ENCODE peak calls at places on chromosomes 12 and 14, in six cellular contexts. E, F, B, Q, K and X are unnamed samples.

GRCh38 chr12:126668538-126668937 is 1598.4 kb upstream of the TMEM132C start:
- DNase-seq in E (no peak), F (no peak), B (no peak), Q (peak; percentile 31), K (no peak), X (no peak)

GRCh38 chr12:107635139-107635538 is 50.5 kb upstream of the PWP1 start:
- DNase-seq in E (peak; percentile 64), F (no peak), B (no peak), Q (no peak), K (peak; percentile 52), X (no peak)

GRCh38 chr12:53675701-53676607 is at the start of gene ATP5MC2:
- DNase-seq in E (peak; percentile 98), F (peak; percentile 98), B (peak; percentile 98), Q (peak; percentile 98), K (peak; percentile 99), X (peak; percentile 95)

GRCh38 chr12:102298022-102298421 is 100.4 kb upstream of the PMCH start:
- DNase-seq in E (no peak), F (no peak), B (no peak), Q (no peak), K (peak; percentile 69), X (no peak)

GRCh38 chr12:124608451-124608870 is 41.0 kb upstream of the NCOR2 start:
- DNase-seq in E (no peak), F (peak; percentile 57), B (no peak), Q (no peak), K (no peak), X (no peak)

GRCh38 chr12:57242329-57242690 is 8.7 kb downstream of the STAC3 start:
- DNase-seq in E (no peak), F (peak; percentile 69), B (no peak), Q (no peak), K (no peak), X (no peak)

GRCh38 chr12:3246253-3246652 is 169.1 kb downstream of the TSPAN9 start:
- DNase-seq in E (no peak), F (no peak), B (no peak), Q (peak; percentile 15), K (no peak), X (no peak)

GRCh38 chr12:42705863-42706262 is 116.3 kb upstream of the PRICKLE1 start:
- DNase-seq in E (no peak), F (peak; percentile 26), B (peak; percentile 58), Q (peak; percentile 48), K (peak; percentile 95), X (no peak)

GRCh38 chr12:10540776-10541205 is 35.1 kb downstream of the EIF2S3B start:
- DNase-seq in E (no peak), F (no peak), B (no peak), Q (no peak), K (no peak), X (no peak)

GRCh38 chr14:96270565-96271420 is 14.8 kb downstream of the BDKRB1 start:
- DNase-seq in E (no peak), F (no peak), B (no peak), Q (no peak), K (peak; percentile 11), X (no peak)

GRCh38 chr12:128474916-128475315 is 207.9 kb downstream of the TMEM132C start:
- DNase-seq in E (no peak), F (no peak), B (no peak), Q (no peak), K (no peak), X (no peak)

GRCh38 chr12:2797721-2798418 is 3.1 kb downstream of the FKBP4 start:
- DNase-seq in E (no peak), F (no peak), B (no peak), Q (peak; percentile 79), K (no peak), X (no peak)

GRCh38 chr14:102508774-102509743 is 517 bp downstream of the ANKRD9 start:
- DNase-seq in E (no peak), F (peak; percentile 83), B (peak; percentile 75), Q (peak; percentile 87), K (peak; percentile 41), X (peak; percentile 69)

GRCh38 chr14:71398450-71398849 is 491.2 kb downstream of the PCNX1 start:
- DNase-seq in E (no peak), F (no peak), B (no peak), Q (no peak), K (no peak), X (no peak)

GRCh38 chr14:96660667-96661066 is 136.5 kb upstream of the VRK1 start:
- DNase-seq in E (peak; percentile 25), F (no peak), B (no peak), Q (no peak), K (no peak), X (no peak)

GRCh38 chr14:21703357-21704339 is 30.0 kb upstream of the OR4E1 start:
- DNase-seq in E (no peak), F (no peak), B (no peak), Q (no peak), K (no peak), X (no peak)

GRCh38 chr12:103735291-103735690 is 105.7 kb downstream of the NT5DC3 start:
- DNase-seq in E (no peak), F (no peak), B (no peak), Q (no peak), K (no peak), X (no peak)

GRCh38 chr14:61417141-61417540 is 95.8 kb downstream of the PRKCH start:
- DNase-seq in E (no peak), F (no peak), B (no peak), Q (no peak), K (no peak), X (no peak)

GRCh38 chr12:15728118-15728598 is 61.0 kb downstream of the EPS8 start:
- DNase-seq in E (no peak), F (no peak), B (no peak), Q (no peak), K (peak; percentile 80), X (no peak)

GRCh38 chr12:2689393-2689792 is 105.4 kb upstream of the FKBP4 start:
- DNase-seq in E (no peak), F (no peak), B (no peak), Q (no peak), K (no peak), X (no peak)

GRCh38 chr12:116171549-116171948 is 105.9 kb downstream of the MED13L start:
- DNase-seq in E (no peak), F (no peak), B (no peak), Q (no peak), K (peak; percentile 54), X (no peak)

GRCh38 chr12:93252221-93252620 is 125.5 kb upstream of the NUDT4 start:
- DNase-seq in E (no peak), F (no peak), B (no peak), Q (no peak), K (no peak), X (no peak)

GRCh38 chr14:38629412-38629811 is 373.5 kb upstream of the CLEC14A start:
- DNase-seq in E (peak; percentile 20), F (no peak), B (no peak), Q (no peak), K (no peak), X (no peak)

GRCh38 chr12:119804011-119804641 is 73.0 kb downstream of the CIT start:
- DNase-seq in E (peak; percentile 74), F (no peak), B (peak; percentile 60), Q (peak; percentile 87), K (peak; percentile 78), X (no peak)

GRCh38 chr12:44812062-44812461 is 64.1 kb downstream of the NELL2 start:
- DNase-seq in E (no peak), F (no peak), B (no peak), Q (no peak), K (no peak), X (peak; percentile 33)

GRCh38 chr12:26032290-26032689 is 73.8 kb downstream of the RASSF8 start:
- DNase-seq in E (no peak), F (no peak), B (no peak), Q (no peak), K (no peak), X (no peak)

GRCh38 chr14:72615511-72616121 is 278.3 kb downstream of the DPF3 start:
- DNase-seq in E (no peak), F (no peak), B (no peak), Q (peak; percentile 40), K (peak; percentile 47), X (no peak)
- H3K9me3 ChIP-seq in E (no peaks in the 10 kb centered on the region), F (no peaks in the 10 kb centered on the region), B (no peaks in the 10 kb centered on the region), Q (no peaks in the 10 kb centered on the region), K (no peaks in the 10 kb centered on the region), X (no peaks in the 10 kb centered on the region)

GRCh38 chr12:130703733-130704375 is 12.2 kb downstream of the RIMBP2 start:
- DNase-seq in E (no peak), F (no peak), B (no peak), Q (no peak), K (no peak), X (no peak)
- H3K9me3 ChIP-seq in E (no peaks in the 10 kb centered on the region), F (no peaks in the 10 kb centered on the region), B (no peaks in the 10 kb centered on the region), Q (no peaks in the 10 kb centered on the region), K (peaks cover 41% of the 10 kb centered on the region), X (no peaks in the 10 kb centered on the region)

GRCh38 chr12:23528316-23528715 is 421.2 kb downstream of the SOX5 start:
- DNase-seq in E (no peak), F (no peak), B (no peak), Q (no peak), K (no peak), X (no peak)

GRCh38 chr12:23525450-23526072 is 423.9 kb downstream of the SOX5 start:
- DNase-seq in E (no peak), F (no peak), B (no peak), Q (no peak), K (no peak), X (no peak)

DNA sequence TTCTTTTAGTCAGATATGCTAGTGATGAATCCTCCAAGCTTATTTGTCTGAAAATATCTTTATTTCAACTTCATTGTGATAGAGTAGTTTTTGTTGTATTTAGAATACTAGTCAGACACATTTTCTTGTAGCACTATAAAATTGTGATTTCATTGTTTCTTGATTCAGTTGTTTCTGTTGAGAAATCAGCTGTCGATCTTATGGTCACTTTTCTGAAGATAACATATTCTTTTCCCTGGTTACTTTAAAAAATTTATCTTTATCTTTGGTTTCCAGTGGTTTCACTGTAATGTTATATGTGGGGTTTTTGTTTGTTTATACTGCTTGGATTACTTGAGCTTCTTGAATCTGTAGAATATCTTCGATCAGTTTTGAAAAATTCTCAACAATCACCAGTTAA is 426.1 kb downstream of the SOX5 start:
- DNase-seq in E (no peak), F (no peak), B (no peak), Q (no peak), K (no peak), X (no peak)
- H3K9me3 ChIP-seq in E (peaks cover 20% of the 10 kb centered on the region), F (peaks cover 8% of the 10 kb centered on the region), B (no peaks in the 10 kb centered on the region), Q (no peaks in the 10 kb centered on the region), K (no peaks in the 10 kb centered on the region), X (no peaks in the 10 kb centered on the region)

DNA sequence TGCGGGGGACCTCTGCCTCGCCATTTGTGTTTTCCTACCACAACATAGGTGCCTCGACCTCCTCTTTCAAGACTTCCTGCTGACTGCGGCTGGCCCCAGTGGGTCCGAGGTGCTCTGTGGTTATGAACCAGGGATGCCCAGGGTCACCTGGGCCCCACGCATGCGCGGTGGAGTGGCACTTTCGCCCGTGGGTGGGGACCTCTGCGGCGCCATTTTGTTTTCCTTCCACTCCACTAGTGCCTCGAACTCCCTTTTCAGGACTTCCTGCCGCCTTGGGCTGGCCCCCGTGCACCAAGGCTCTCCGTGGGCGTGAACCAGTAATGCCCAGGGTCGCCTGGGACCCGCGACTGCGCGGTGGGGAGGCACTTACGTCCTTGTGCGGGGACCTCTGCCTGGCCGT is 351.6 kb downstream of the ALG10 start:
- DNase-seq in E (no peak), F (no peak), B (no peak), Q (no peak), K (no peak), X (no peak)
- H3K9me3 ChIP-seq in E (no peaks in the 10 kb centered on the region), F (peaks cover 97% of the 10 kb centered on the region), B (peaks cover 5% of the 10 kb centered on the region), Q (no peaks in the 10 kb centered on the region), K (peaks cover 19% of the 10 kb centered on the region), X (no peaks in the 10 kb centered on the region)